ENCODE peak calls at places on chromosomes 4 and X, in eight cellular contexts. M, D, R, V, O, I, A and K are unnamed samples.

GRCh38 chrX:13647709-13648212 is 5.2 kb upstream of the TCEANC start:
- DNase-seq in D (no peak), V (no peak), M (peak), A (peak), O (no peak), R (no peak), I (peak), K (no peak)

GRCh38 chr4:39472396-39472795 is 13.5 kb downstream of the LIAS start:
- DNase-seq in R (no peak), O (no peak), V (no peak), M (no peak), D (no peak), A (no peak), I (no peak), K (no peak)

GRCh38 chr4:8504279-8505007 is 63.9 kb downstream of the TRMT44 start:
- DNase-seq in A (no peak), M (no peak), R (no peak), O (peak), I (no peak), D (peak), V (no peak), K (no peak)

GRCh38 chr4:130563891-130564418 is 1468.0 kb downstream of the C4orf33 start:
- DNase-seq in A (no peak), M (no peak), O (no peak), I (no peak), R (no peak), D (no peak), V (no peak), K (no peak)

GRCh38 chr4:102598102-102598758 is 97.1 kb downstream of the NFKB1 start:
- DNase-seq in I (no peak), D (no peak), O (no peak), R (no peak), M (no peak), V (no peak), A (no peak), K (no peak)

GRCh38 chr4:13833171-13833804 is 205.8 kb upstream of the BOD1L1 start:
- DNase-seq in R (no peak), M (no peak), I (no peak), A (no peak), D (no peak), O (no peak), V (no peak), K (no peak)

GRCh38 chr4:108449139-108449538 is 171.2 kb upstream of the RPL34 start:
- DNase-seq in O (no peak), M (no peak), R (no peak), A (no peak), D (no peak), V (no peak), I (no peak), K (no peak)

GRCh38 chr4:52195882-52196281 is 144.8 kb downstream of the SPATA18 start:
- DNase-seq in O (no peak), V (no peak), A (no peak), I (no peak), D (no peak), M (no peak), R (no peak), K (no peak)

GRCh38 chr4:71713611-71714203 is 70.2 kb downstream of the GC start:
- DNase-seq in R (no peak), V (no peak), I (no peak), M (peak), O (no peak), A (peak), D (peak), K (no peak)

GRCh38 chrX:8743126-8743732 is 11.3 kb upstream of the ANOS1 start:
- DNase-seq in I (peak), M (peak), V (no peak), R (no peak), O (peak), D (peak), A (no peak), K (no peak)

GRCh38 chr4:122652379-122652778 is 31.5 kb upstream of the IL21 start:
- DNase-seq in V (peak), R (no peak), M (peak), D (peak), I (peak), O (no peak), A (peak), K (no peak)

GRCh38 chr4:147682755-147683154 is 1.2 kb downstream of the PRMT9 start:
- DNase-seq in R (no peak), A (no peak), I (no peak), M (no peak), V (no peak), O (no peak), D (peak), K (no peak)

GRCh38 chrX:27740933-27741332 is 66.9 kb upstream of the MAGEB10 start:
- DNase-seq in V (no peak), O (no peak), A (no peak), I (no peak), R (no peak), M (no peak), D (no peak), K (no peak)

GRCh38 chr4:929970-930625 is 2.0 kb downstream of the GAK start:
- DNase-seq in M (no peak), I (peak), R (no peak), A (no peak), O (peak), V (no peak), D (peak), K (no peak)

GRCh38 chrX:120736989-120737388 is 107.1 kb upstream of the C1GALT1C1 start:
- DNase-seq in A (no peak), V (no peak), D (no peak), O (no peak), R (no peak), I (no peak), M (no peak), K (no peak)

GRCh38 chrX:68429216-68429615 is 4.1 kb downstream of the OPHN1 start:
- DNase-seq in D (no peak), R (no peak), O (no peak), I (no peak), V (no peak), A (no peak), M (no peak), K (no peak)

GRCh38 chrX:67596839-67597790 is 53.3 kb downstream of the AR start:
- DNase-seq in R (no peak), O (no peak), I (no peak), D (no peak), M (no peak), V (no peak), A (no peak), K (no peak)

GRCh38 chrX:7779644-7780043 is 63.3 kb upstream of the VCX start:
- DNase-seq in D (no peak), I (no peak), A (no peak), M (no peak), R (no peak), O (no peak), V (no peak), K (no peak)

GRCh38 chr4:17490575-17491059 is 21.3 kb downstream of the QDPR start:
- DNase-seq in A (no peak), M (no peak), O (no peak), R (no peak), V (no peak), I (no peak), D (peak), K (no peak)

GRCh38 chr4:125316391-125316780 is 1.6 kb downstream of the FAT4 start:
- DNase-seq in R (no peak), D (peak), V (no peak), O (peak), I (no peak), A (no peak), M (no peak), K (no peak)

GRCh38 chrX:15465347-15465746 is 27.8 kb downstream of the PIR start:
- DNase-seq in V (no peak), I (no peak), M (no peak), O (no peak), D (peak), A (no peak), R (peak), K (no peak)

GRCh38 chrX:101619336-101619735 is 1.5 kb upstream of the ARMCX6 start:
- DNase-seq in V (no peak), R (no peak), I (no peak), D (no peak), O (no peak), M (no peak), A (no peak), K (no peak)

GRCh38 chrX:151723156-151723760 is 7.4 kb downstream of the FATE1 start:
- DNase-seq in I (no peak), A (no peak), V (no peak), D (no peak), R (no peak), O (peak), M (no peak), K (no peak)

GRCh38 chrX:17741123-17741511 is 3.8 kb downstream of the SCML1 start:
- DNase-seq in R (no peak), I (no peak), D (no peak), V (no peak), O (no peak), A (no peak), M (no peak), K (no peak)

GRCh38 chr4:8294775-8295174 is 25.2 kb downstream of the HTRA3 start:
- DNase-seq in I (no peak), V (no peak), R (no peak), O (no peak), D (no peak), A (no peak), M (no peak), K (no peak)

GRCh38 chr4:38189445-38189844 is 229.2 kb downstream of the PTTG2 start:
- DNase-seq in A (peak), O (no peak), V (no peak), M (no peak), I (no peak), D (no peak), R (no peak), K (no peak)

GRCh38 chr4:151874328-151874727 is 113.5 kb upstream of the GATB start:
- DNase-seq in O (no peak), A (no peak), D (no peak), R (no peak), M (no peak), V (no peak), I (no peak), K (no peak)

GRCh38 chr4:30753316-30753715 is 33.1 kb downstream of the PCDH7 start:
- DNase-seq in R (no peak), D (no peak), M (no peak), I (no peak), O (no peak), A (peak), V (no peak), K (no peak)

GRCh38 chr4:173056708-173057107 is 111.9 kb upstream of the GALNT7 start:
- DNase-seq in D (no peak), O (no peak), M (no peak), V (no peak), A (no peak), I (no peak), R (no peak), K (no peak)

GRCh38 chrX:5810636-5811035 is 418.0 kb downstream of the NLGN4X start:
- DNase-seq in R (no peak), D (no peak), M (no peak), I (no peak), V (no peak), A (no peak), O (no peak), K (no peak)

GRCh38 chrX:67759018-67759417 is 215.2 kb downstream of the AR start:
- DNase-seq in R (no peak), O (no peak), V (no peak), I (no peak), M (no peak), A (no peak), D (no peak), K (no peak)

GRCh38 chrX:134020910-134021309 is 35.5 kb upstream of the GPC3 start:
- DNase-seq in D (peak), A (no peak), V (no peak), M (no peak), O (no peak), R (no peak), I (no peak), K (no peak)

GRCh38 chr4:113397114-113397701 is 347.8 kb downstream of the ANK2 start:
- DNase-seq in V (no peak), O (no peak), I (no peak), M (no peak), D (no peak), R (no peak), A (no peak), K (no peak)

GRCh38 chr4:24067781-24068193 is 177.9 kb upstream of the PPARGC1A start:
- DNase-seq in O (no peak), V (no peak), I (no peak), R (no peak), A (no peak), M (no peak), D (no peak), K (no peak)

GRCh38 chrX:22526339-22526738 is 253.6 kb downstream of the CBLL2 start:
- DNase-seq in V (peak), M (no peak), R (peak), D (no peak), I (no peak), A (peak), O (no peak), K (no peak)

GRCh38 chr4:25879991-25880641 is 17.3 kb upstream of the SEL1L3 start:
- DNase-seq in I (peak), M (no peak), A (no peak), R (no peak), D (no peak), O (no peak), V (no peak), K (no peak)

GRCh38 chr4:173247316-173247715 is 78.7 kb downstream of the GALNT7 start:
- DNase-seq in M (no peak), I (no peak), R (no peak), O (no peak), D (no peak), V (no peak), A (no peak), K (no peak)

GRCh38 chrX:21838937-21839333 is 482 bp upstream of the MBTPS2 start:
- DNase-seq in V (no peak), D (no peak), A (no peak), O (no peak), M (no peak), R (no peak), I (no peak), K (no peak)

GRCh38 chr4:24850669-24851068 is 55.3 kb downstream of the SOD3 start:
- DNase-seq in A (no peak), V (no peak), I (no peak), M (no peak), D (peak), O (no peak), R (no peak), K (no peak)

GRCh38 chr4:6758732-6759131 is 23.8 kb upstream of the KIAA0232 start:
- DNase-seq in A (no peak), O (no peak), V (no peak), R (no peak), M (no peak), I (no peak), D (no peak), K (no peak)

GRCh38 chr4:6760865-6761264 is 21.7 kb upstream of the KIAA0232 start:
- DNase-seq in A (no peak), O (no peak), R (no peak), M (no peak), D (no peak), V (no peak), I (no peak), K (no peak)

GRCh38 chr4:6763330-6763851 is 19.1 kb upstream of the KIAA0232 start:
- DNase-seq in V (no peak), R (no peak), M (peak), O (no peak), A (no peak), D (no peak), I (peak), K (no peak)

GRCh38 chr4:6762244-6762615 is 20.3 kb upstream of the KIAA0232 start:
- DNase-seq in A (no peak), D (no peak), O (no peak), I (no peak), R (no peak), M (no peak), V (no peak), K (no peak)

DNA sequence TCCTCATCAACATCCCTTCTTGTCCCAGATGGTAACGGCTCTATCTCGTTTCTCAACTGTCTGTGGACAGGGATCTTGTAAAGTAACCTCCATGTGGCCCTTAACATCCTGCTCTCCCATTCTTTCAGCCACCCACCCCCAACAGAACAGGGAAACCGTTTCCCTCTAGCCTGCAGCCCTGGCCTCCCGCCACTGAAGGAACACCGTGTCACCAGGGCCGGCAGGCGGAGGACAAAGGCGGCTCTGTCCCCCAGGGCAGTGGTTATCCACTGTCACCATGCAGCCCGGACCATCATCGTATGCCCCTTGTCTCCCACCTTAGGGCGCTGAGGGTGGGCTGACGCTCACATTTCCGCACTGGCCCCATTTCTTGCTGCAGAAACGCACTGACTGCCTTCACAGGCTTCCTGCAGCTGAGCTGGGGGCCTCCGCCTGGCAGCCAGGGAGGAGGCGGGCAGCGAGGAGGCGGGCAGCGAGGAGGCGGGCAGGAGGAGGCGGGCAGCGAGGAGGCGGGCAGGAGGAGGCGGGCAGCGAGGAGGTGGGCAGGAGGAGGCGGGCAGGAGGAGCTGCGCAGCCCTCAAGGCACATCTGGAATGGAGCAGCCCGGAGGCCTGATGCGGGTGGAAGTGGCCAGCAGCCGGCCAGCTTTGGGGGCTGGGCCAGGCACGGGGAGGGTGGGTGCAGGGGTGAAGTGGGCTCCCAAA is 20.8 kb upstream of the KIAA0232 start:
- DNase-seq in M (no peak), D (peak), O (peak), I (no peak), R (no peak), A (no peak), V (no peak), K (no peak)
- TF ChIP-seq POLR2AphosphoS5 in M (no peak), D (no peak), O (peak), I (no peak), R (no peak), A (no peak), V (no peak), K (no peak)

GRCh38 chr4:106869551-106869950 is 166.6 kb downstream of the DKK2 start:
- DNase-seq in V (no peak), O (no peak), I (no peak), D (no peak), M (no peak), A (no peak), R (no peak), K (no peak)

GRCh38 chr4:106864231-106864630 is 171.9 kb downstream of the DKK2 start:
- DNase-seq in D (no peak), I (no peak), M (no peak), R (no peak), O (no peak), A (no peak), V (no peak), K (no peak)

GRCh38 chr4:106868381-106869035 is 167.6 kb downstream of the DKK2 start:
- DNase-seq in V (no peak), O (no peak), M (no peak), I (no peak), D (no peak), R (no peak), A (peak), K (no peak)
- TF ChIP-seq POLR2AphosphoS5 in V (no peak), O (no peak), M (no peak), I (no peak), D (no peak), R (no peak), A (no peak), K (no peak)

DNA sequence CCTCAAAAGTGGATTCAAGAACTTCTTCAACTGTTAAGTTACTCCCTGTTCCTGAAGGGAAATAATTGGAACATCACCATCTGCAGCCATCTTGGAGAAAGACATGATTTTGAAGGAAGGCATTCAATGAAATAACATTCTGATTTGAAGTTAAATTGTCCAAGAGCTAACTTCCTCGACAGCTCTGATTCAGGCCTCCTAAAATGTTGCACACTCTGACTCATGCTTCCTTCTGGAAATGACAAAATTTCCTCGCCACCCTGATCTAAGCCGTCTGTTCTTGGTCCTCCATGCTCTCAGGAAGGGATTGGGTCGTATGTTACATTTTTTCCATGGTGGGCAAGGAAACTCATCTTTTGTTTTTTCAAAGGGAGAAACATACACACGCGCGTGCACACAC is 496.9 kb upstream of the DIPK2B start:
- DNase-seq in I (no peak), V (no peak), A (no peak), M (no peak), R (no peak), O (no peak), D (no peak), K (no peak)
- TF ChIP-seq POLR2AphosphoS5 in I (no peak), V (no peak), A (peak), M (no peak), R (no peak), O (no peak), D (peak), K (no peak)

GRCh38 chr4:6942238-6942800 is 32.7 kb downstream of the TBC1D14 start:
- DNase-seq in A (peak), I (peak), R (peak), V (no peak), O (peak), D (no peak), M (peak), K (no peak)
- TF ChIP-seq POLR2AphosphoS5 in A (no peak), I (peak), R (no peak), V (no peak), O (no peak), D (no peak), M (no peak), K (no peak)

DNA sequence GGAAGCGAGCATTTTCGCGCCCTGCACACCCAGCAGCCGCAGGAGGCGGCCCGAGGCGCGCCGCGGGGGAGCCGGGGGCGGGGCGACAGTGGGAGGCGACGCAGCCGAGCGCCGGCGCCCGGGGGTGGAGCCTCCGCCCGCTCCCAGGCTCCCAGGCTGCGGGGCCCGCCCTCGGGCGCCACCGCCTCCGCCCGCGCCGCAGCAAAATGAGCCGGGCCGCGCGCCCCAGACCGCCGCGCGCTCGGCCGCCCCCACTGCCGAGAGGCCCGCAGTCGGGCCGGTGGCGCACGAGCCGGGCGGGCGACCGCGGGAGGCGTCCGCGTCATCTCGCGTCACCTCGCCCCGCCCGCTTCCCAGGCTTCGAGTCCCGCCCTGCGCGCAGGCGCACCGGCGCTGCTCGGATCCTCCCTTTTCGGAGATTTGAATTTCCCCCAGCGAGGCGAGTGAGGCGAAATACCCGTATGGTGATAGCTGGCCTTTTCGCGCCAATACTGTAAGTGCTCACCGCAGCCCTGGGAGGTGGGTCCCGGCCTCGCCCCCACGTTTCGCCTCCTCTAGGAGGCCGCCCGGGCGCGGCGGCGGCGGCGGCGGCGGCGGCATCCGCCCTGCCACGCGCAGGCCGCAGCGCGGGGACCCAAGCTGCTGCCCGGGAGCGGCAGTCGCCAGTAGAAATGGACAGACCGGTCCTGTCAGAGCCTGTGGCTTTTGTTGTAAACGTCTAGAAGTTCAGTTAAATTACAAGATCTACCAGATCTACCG is at the start of gene TMEM187:
- DNase-seq in I (peak), R (peak), D (peak), A (peak), O (peak), M (peak), V (peak), K (peak)
- TF ChIP-seq POLR2AphosphoS5 in I (no peak), R (peak), D (no peak), A (peak), O (peak), M (no peak), V (no peak), K (no peak)

GRCh38 chr4:87530868-87531267 is 1.7 kb upstream of the SPARCL1 start:
- DNase-seq in O (no peak), M (no peak), I (no peak), A (no peak), R (no peak), V (no peak), D (no peak), K (peak)
- TF ChIP-seq POLR2AphosphoS5 in O (no peak), M (no peak), I (no peak), A (no peak), R (no peak), V (no peak), D (no peak), K (peak)

GRCh38 chr4:189096717-189097116 is 844.0 kb upstream of the FRG1 start:
- DNase-seq in R (no peak), D (peak), V (no peak), A (no peak), I (no peak), O (no peak), M (peak), K (no peak)
- TF ChIP-seq POLR2AphosphoS5 in R (no peak), D (no peak), V (no peak), A (no peak), I (no peak), O (no peak), M (no peak), K (no peak)